ENCODE peak calls at places on chromosomes 13 and 19, in eight cellular contexts. I, S, Y, Z, T, H, W and V are unnamed samples.

GRCh38 chr13:51818771-51819511 is 15.0 kb upstream of the DHRS12 start:
- DNase-seq in I (peak; percentile 49), S (no peak), Y (no peak), Z (no peak), T (peak; percentile 53), H (no peak), W (peak; percentile 55), V (no peak)

GRCh38 chr13:82688400-82688999 is 1193.8 kb downstream of the SLITRK1 start:
- DNase-seq in I (peak; percentile 47), S (no peak), Y (no peak), Z (no peak), T (peak; percentile 2), H (no peak), W (peak; percentile 12), V (no peak)

GRCh38 chr19:46678110-46678732 is 17.2 kb upstream of the DACT3 start:
- DNase-seq in I (no peak), S (peak; percentile 98), Y (peak; percentile 94), Z (no peak), T (no peak), H (peak; percentile 78), W (no peak), V (peak; percentile 46)

GRCh38 chr19:15253076-15253475 is 20.8 kb upstream of the EPHX3 start:
- DNase-seq in I (no peak), S (no peak), Y (no peak), Z (no peak), T (no peak), H (no peak), W (no peak), V (no peak)

GRCh38 chr19:2788237-2788636 is 2.9 kb downstream of the THOP1 start:
- DNase-seq in I (no peak), S (no peak), Y (no peak), Z (no peak), T (no peak), H (no peak), W (no peak), V (no peak)

GRCh38 chr19:42268142-42268703 is 829 bp upstream of the CIC start:
- DNase-seq in I (peak; percentile 99), S (peak; percentile 88), Y (peak; percentile 100), Z (peak; percentile 99), T (peak; percentile 99), H (peak; percentile 100), W (peak; percentile 99), V (peak; percentile 100)

GRCh38 chr13:113791761-113792160 is 32.7 kb downstream of the TMEM255B start:
- DNase-seq in I (no peak), S (no peak), Y (no peak), Z (no peak), T (no peak), H (no peak), W (no peak), V (no peak)

GRCh38 chr13:50170447-50171037 is 155.3 kb downstream of the KCNRG start:
- DNase-seq in I (peak; percentile 67), S (no peak), Y (no peak), Z (no peak), T (peak; percentile 21), H (no peak), W (peak; percentile 26), V (no peak)

GRCh38 chr19:3766520-3766919 is 4.0 kb downstream of the MRPL54 start:
- DNase-seq in I (no peak), S (no peak), Y (no peak), Z (no peak), T (no peak), H (no peak), W (no peak), V (no peak)

GRCh38 chr19:33606556-33606955 is 15.2 kb upstream of the CHST8 start:
- DNase-seq in I (no peak), S (no peak), Y (no peak), Z (no peak), T (no peak), H (no peak), W (no peak), V (no peak)

GRCh38 chr19:18840288-18841260 is 8.8 kb downstream of the UPF1 start:
- DNase-seq in I (no peak), S (no peak), Y (no peak), Z (no peak), T (no peak), H (no peak), W (no peak), V (no peak)
- H3K4me2 ChIP-seq in I (no peak overlapping the region), S (no peak overlapping the region), Y (no peak overlapping the region), Z (no peak overlapping the region), T (no peak overlapping the region), H (no peak overlapping the region), W (no peak overlapping the region), V (no peak overlapping the region)

DNA sequence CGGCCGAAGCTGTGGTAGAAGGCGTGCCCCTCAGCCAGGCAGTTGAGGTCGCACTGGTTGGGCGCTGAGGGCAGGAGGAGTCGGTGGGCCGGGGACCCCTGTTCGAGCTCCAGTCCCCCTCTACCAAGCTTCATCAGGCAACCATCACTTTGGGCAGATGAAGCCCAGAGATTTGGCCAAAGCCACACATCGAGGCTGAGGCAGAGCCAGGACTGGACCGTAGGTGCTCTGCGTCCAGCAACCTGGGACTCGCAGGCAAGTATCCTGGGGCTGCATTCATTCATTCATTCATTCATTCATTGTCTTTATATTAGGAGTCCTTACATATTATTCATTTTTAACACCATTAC is 4.3 kb downstream of the ADAMTSL5 start:
- DNase-seq in I (no peak), S (no peak), Y (no peak), Z (no peak), T (no peak), H (no peak), W (no peak), V (no peak)
- H2AFZ ChIP-seq in I (no peak overlapping the region), S (no peak overlapping the region), Y (no peak overlapping the region), Z (peak overlapping the region; percentile 96), T (peak overlapping the region; percentile 68), H (no peak overlapping the region), W (no peak overlapping the region), V (peak overlapping the region; percentile 54)

DNA sequence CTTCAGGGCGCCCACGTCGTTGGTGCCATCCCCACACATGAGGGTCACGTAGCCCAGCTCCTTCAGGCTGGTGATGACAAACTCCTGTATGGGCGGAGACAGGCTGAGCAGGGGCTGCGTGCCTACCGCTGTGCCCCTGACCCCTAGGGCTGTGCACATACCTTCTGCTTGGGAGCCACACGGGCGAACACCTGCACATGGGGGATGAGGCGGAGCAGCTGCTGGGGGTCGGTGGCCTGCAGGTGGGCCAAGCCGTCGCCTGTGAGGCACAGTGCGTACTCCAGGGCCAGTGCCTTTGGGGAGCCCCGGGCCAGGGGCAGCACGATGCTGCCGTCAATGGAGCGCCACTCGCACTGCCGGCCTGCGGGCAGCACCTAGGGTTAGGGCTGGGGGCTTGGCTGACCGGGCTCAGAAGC is 6.1 kb upstream of the GMIP start:
- DNase-seq in I (no peak), S (no peak), Y (no peak), Z (no peak), T (no peak), H (no peak), W (no peak), V (no peak)
- H3K27ac ChIP-seq in I (no peak overlapping the region), S (no peak overlapping the region), Y (no peak overlapping the region), Z (no peak overlapping the region), T (no peak overlapping the region), H (no peak overlapping the region), W (no peak overlapping the region), V (no peak overlapping the region)

GRCh38 chr19:11737964-11738745 is 591 bp downstream of the ZNF823 start:
- DNase-seq in I (peak; percentile 12), S (peak; percentile 49), Y (peak; percentile 74), Z (no peak), T (peak; percentile 12), H (peak; percentile 57), W (peak; percentile 42), V (peak; percentile 71)

GRCh38 chr19:11735375-11735774 is 3.4 kb downstream of the ZNF823 start:
- DNase-seq in I (no peak), S (no peak), Y (no peak), Z (no peak), T (no peak), H (no peak), W (peak; percentile 32), V (no peak)

GRCh38 chr19:11738746-11739620 is at the start of gene ZNF823:
- DNase-seq in I (peak; percentile 97), S (peak; percentile 94), Y (peak; percentile 99), Z (peak; percentile 99), T (peak; percentile 97), H (peak; percentile 99), W (peak; percentile 98), V (peak; percentile 99)

GRCh38 chr19:11736696-11737095 is 2.0 kb downstream of the ZNF823 start:
- DNase-seq in I (peak; percentile 11), S (peak; percentile 76), Y (peak; percentile 89), Z (no peak), T (peak; percentile 33), H (peak; percentile 23), W (peak; percentile 20), V (no peak)
- H3K4me2 ChIP-seq in I (no peak overlapping the region), S (peak overlapping the region; percentile 22), Y (peak overlapping the region; percentile 99), Z (no peak overlapping the region), T (no peak overlapping the region), H (peak overlapping the region; percentile 72), W (no peak overlapping the region), V (no peak overlapping the region)